ENCODE peak calls at places on chromosome 6, in four cellular contexts. H, M, L and U are unnamed samples.
A peak's percentile ranks its signal among the peaks of the same experiment; 100 is the strongest.

GRCh38 chr6:170146640-170147039 is 144.2 kb downstream of the DLL1 start:
- DNase-seq in H (no peak), M (no peak), L (no peak), U (no peak)

GRCh38 chr6:148193063-148193680 is 149.5 kb upstream of the SASH1 start:
- DNase-seq in H (no peak), M (no peak), L (no peak), U (no peak)

GRCh38 chr6:134009876-134010275 is 42.5 kb downstream of the SLC2A12 start:
- DNase-seq in H (no peak), M (no peak), L (no peak), U (no peak)

GRCh38 chr6:138272543-138273305 is 54.4 kb upstream of the PBOV1 start:
- DNase-seq in H (no peak), M (no peak), L (no peak), U (no peak)

GRCh38 chr6:116577486-116577885 is 6.2 kb downstream of the RWDD1 start:
- DNase-seq in H (no peak), M (no peak), L (no peak), U (no peak)

GRCh38 chr6:111551521-111552231 is 54.0 kb downstream of the TRAF3IP2 start:
- DNase-seq in H (peak; percentile 90), M (no peak), L (no peak), U (peak; percentile 97)

GRCh38 chr6:131255911-131256310 is 120.6 kb downstream of the AKAP7 start:
- DNase-seq in H (no peak), M (no peak), L (peak; percentile 16), U (no peak)

GRCh38 chr6:113862112-113862511 is 5.0 kb downstream of the MARCKS start:
- DNase-seq in H (no peak), M (no peak), L (no peak), U (no peak)

GRCh38 chr6:117072781-117073180 is 192.6 kb upstream of the VGLL2 start:
- DNase-seq in H (no peak), M (no peak), L (no peak), U (no peak)

GRCh38 chr6:119349341-119350201 is at the start of gene MAN1A1:
- DNase-seq in H (peak; percentile 90), M (peak; percentile 96), L (peak; percentile 66), U (no peak)

GRCh38 chr6:26743157-26743821 is 83.7 kb upstream of the ZNF322 start:
- DNase-seq in H (no peak), M (no peak), L (no peak), U (no peak)

GRCh38 chr6:35474129-35474977 is 6.2 kb downstream of the RPL10A start:
- DNase-seq in H (no peak), M (no peak), L (no peak), U (no peak)

GRCh38 chr6:23735151-23735550 is 390.9 kb upstream of the NRSN1 start:
- DNase-seq in H (no peak), M (no peak), L (no peak), U (no peak)

GRCh38 chr6:5695260-5696245 is 311.2 kb downstream of the NRN1 start:
- DNase-seq in H (no peak), M (no peak), L (peak; percentile 38), U (no peak)

GRCh38 chr6:44011350-44011925 is 115.8 kb downstream of the MRPL14 start:
- DNase-seq in H (no peak), M (no peak), L (no peak), U (no peak)

GRCh38 chr6:87574237-87574636 is 15.6 kb downstream of the RARS2 start:
- DNase-seq in H (no peak), M (no peak), L (no peak), U (no peak)

GRCh38 chr6:161407581-161407980 is 133.7 kb upstream of the AGPAT4 start:
- DNase-seq in H (no peak), M (no peak), L (no peak), U (no peak)

GRCh38 chr6:137214931-137215330 is 4.3 kb downstream of the IFNGR1 start:
- DNase-seq in H (no peak), M (no peak), L (no peak), U (no peak)

GRCh38 chr6:137211910-137212309 is 7.3 kb downstream of the IFNGR1 start:
- DNase-seq in H (no peak), M (no peak), L (no peak), U (no peak)

GRCh38 chr6:137210903-137211302 is 8.3 kb downstream of the IFNGR1 start:
- DNase-seq in H (no peak), M (no peak), L (no peak), U (no peak)

GRCh38 chr6:137213813-137214212 is 5.4 kb downstream of the IFNGR1 start:
- DNase-seq in H (no peak), M (no peak), L (no peak), U (no peak)

DNA sequence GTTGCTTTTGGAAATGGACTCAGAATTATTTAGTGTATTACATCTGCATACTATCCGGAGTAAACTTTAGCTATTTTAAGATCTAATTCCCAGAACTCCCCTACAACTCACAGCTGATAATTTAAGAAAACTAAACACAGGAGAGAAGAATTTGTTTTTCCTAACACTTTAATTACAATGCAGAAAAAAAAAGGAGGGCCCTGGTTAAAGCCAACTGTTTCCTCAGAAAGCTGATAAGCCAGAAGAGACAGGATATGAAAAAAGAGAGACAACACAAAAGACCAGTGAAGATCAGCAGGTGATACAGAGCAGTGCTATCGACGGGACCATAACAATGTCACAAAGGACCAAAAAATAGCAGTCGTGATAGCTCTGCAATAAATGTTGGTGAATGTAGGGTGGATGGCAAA is 5.8 kb downstream of the IFNGR1 start:
- DNase-seq in H (no peak), M (no peak), L (no peak), U (no peak)
- H3K4me3 ChIP-seq in H (no peak overlapping the region), M (no peak overlapping the region), L (no peak overlapping the region), U (no peak overlapping the region)

DNA sequence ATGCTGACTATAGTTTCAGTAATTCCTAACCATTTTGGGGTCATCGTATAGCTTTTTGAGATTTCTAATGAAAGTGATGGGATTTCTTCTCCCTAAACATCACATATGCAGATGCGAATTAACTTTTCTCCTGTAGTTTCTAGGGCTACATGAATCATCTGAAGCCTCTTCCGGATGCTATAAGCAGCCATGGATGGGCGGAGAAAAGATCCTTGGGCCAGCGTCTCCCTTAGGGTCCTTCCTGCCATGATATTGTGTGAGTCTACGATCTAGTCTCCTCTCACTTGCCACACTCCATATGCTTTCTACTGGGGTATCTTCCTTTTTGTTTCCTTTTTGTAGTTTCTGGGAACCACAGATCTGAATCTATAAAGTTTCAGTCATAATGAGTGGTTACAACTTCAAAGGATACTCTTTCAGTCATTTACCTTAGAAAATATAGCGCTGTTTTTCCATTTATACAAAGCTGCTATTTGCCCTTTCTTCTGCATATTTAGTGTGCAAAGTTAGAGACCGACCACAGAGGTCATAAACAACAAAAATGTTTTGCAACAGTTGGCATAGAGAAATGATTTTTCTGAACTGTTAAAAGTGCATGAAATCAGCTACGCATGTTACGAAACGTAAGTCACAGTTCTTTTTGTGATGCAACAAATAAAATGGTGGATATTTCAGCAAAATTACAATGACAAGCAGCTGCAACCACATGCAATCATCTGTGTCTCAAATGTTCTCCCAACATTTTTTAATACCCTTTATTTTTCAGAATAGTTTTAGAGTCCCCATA is 396.2 kb upstream of the SLC35B3 start:
- DNase-seq in H (no peak), M (no peak), L (no peak), U (no peak)
- TF ChIP-seq CTCF in H (no peak), M (no peak), L (no peak), U (no peak)

GRCh38 chr6:17630511-17631073 is 30.5 kb downstream of the FAM8A1 start:
- DNase-seq in H (no peak), M (no peak), L (no peak), U (no peak)
- H3K4me3 ChIP-seq in H (no peak overlapping the region), M (no peak overlapping the region), L (no peak overlapping the region), U (no peak overlapping the region)

DNA sequence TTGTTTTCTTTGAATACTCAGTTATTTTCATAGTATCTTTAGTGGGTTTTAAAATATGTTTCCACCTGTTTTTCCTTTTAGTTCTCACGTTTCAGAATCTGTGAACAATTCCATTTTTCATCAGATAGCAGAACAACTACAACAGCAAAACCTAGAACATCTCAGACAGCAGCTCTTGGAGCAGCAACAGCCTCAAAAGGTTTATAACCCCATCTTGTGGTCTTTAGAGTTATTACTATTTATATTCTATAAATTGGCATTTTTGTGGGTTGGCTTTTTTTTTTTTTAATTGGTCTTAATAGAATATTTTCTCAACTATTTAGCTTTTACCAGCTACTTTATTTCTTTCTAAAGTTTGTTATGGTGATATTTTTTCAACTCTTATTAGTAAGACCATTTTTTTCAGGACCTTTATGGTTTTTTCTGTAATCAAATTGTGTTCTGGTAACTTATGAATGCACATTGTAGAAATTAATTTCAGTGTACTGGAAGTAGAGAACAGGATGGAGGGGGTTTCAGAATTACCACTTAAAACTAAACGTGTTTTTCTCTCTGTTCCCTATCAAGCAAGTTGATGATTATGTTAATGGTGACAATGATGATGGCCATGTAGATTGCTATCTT is 72.2 kb downstream of the SCAF8 start:
- DNase-seq in H (no peak), M (no peak), L (peak; percentile 54), U (no peak)
- TF ChIP-seq CTCF in H (peak; percentile 27), M (peak; percentile 25), L (peak; percentile 46), U (peak; percentile 34)

DNA sequence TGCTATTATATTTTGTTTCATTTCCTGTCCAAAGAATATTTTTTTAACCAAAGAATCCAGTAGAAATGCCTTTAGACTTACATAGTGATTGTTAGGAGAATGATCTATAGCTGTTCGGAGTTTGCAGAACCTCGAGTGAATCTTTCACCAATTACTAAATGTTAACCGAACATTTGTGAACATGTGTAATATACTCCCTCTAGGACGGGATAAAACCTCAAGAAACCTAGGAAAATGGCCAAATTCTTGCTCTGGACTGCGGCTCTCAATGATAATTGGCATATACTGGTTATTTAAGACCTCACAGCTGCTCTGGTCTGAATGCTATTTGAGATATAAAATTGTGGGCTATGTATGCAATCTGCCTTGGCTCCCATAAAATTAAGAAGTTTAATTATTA is 137.1 kb downstream of the PACRG start:
- DNase-seq in H (no peak), M (no peak), L (peak; percentile 23), U (no peak)
- H3K4me3 ChIP-seq in H (no peak overlapping the region), M (no peak overlapping the region), L (no peak overlapping the region), U (no peak overlapping the region)

GRCh38 chr6:80094017-80094416 is 12.5 kb upstream of the BCKDHB start:
- DNase-seq in H (no peak), M (no peak), L (no peak), U (no peak)
- TF ChIP-seq CTCF in H (peak; percentile 16), M (peak; percentile 13), L (peak; percentile 41), U (peak; percentile 48)

GRCh38 chr6:158290040-158290439 is 22.2 kb upstream of the TULP4 start:
- DNase-seq in H (no peak), M (no peak), L (no peak), U (no peak)
- H3K4me3 ChIP-seq in H (no peak overlapping the region), M (no peak overlapping the region), L (no peak overlapping the region), U (no peak overlapping the region)